ENCODE peak calls at places on chromosomes 13 and 19, in eight cellular contexts. W, O, N, Q, A, P, Z and J are unnamed samples.

GRCh38 chr19:19482785-19483625 is 32.3 kb downstream of the TSSK6 start:
- DNase-seq in P (peak), Z (peak), A (no peak), W (no peak), Q (no peak), N (no peak), O (no peak), J (no peak)

GRCh38 chr13:77620138-77620537 is 77.3 kb upstream of the SLAIN1 start:
- DNase-seq in Q (no peak), N (no peak), O (no peak), P (no peak), W (no peak), Z (no peak), A (no peak), J (no peak)

GRCh38 chr19:16899566-16900075 is 10.8 kb downstream of the F2RL3 start:
- DNase-seq in Q (no peak), Z (peak), P (peak), N (peak), A (peak), O (no peak), W (peak), J (no peak)

GRCh38 chr13:30659980-30660379 is 42.3 kb downstream of the USPL1 start:
- DNase-seq in P (no peak), O (no peak), Q (no peak), N (no peak), Z (no peak), W (no peak), A (no peak), J (no peak)

GRCh38 chr13:76884571-76885202 is 1.5 kb downstream of the KCTD12 start:
- DNase-seq in N (no peak), W (peak), P (peak), Z (peak), A (no peak), O (peak), Q (peak), J (no peak)

GRCh38 chr13:49494645-49495044 is 1.1 kb upstream of the PHF11 start:
- DNase-seq in O (no peak), P (no peak), W (no peak), N (no peak), Z (no peak), A (no peak), Q (no peak), J (no peak)

GRCh38 chr13:113579686-113580085 is 4.9 kb upstream of the TFDP1 start:
- DNase-seq in N (no peak), W (no peak), O (no peak), Q (no peak), A (no peak), Z (no peak), P (no peak), J (no peak)

GRCh38 chr13:48585456-48585840 is 52.6 kb upstream of the RCBTB2 start:
- DNase-seq in Q (peak), O (no peak), Z (no peak), W (peak), P (peak), A (peak), N (no peak), J (peak)

GRCh38 chr19:51211833-51212232 is 13.0 kb upstream of the CD33 start:
- DNase-seq in W (no peak), Z (no peak), Q (no peak), O (no peak), N (no peak), P (no peak), A (no peak), J (no peak)

GRCh38 chr13:37090912-37091311 is 14.6 kb downstream of the CSNK1A1L start:
- DNase-seq in A (no peak), Z (no peak), W (no peak), O (no peak), P (peak), N (no peak), Q (no peak), J (no peak)

GRCh38 chr19:46823049-46823448 is 27.6 kb downstream of the AP2S1 start:
- DNase-seq in Z (no peak), P (no peak), W (no peak), N (no peak), A (no peak), O (no peak), Q (no peak), J (no peak)

GRCh38 chr19:18768997-18769891 is 21.9 kb downstream of the COMP start:
- DNase-seq in W (no peak), Z (peak), N (no peak), P (no peak), A (no peak), O (no peak), Q (no peak), J (no peak)

GRCh38 chr19:35963514-35963913 is 27.3 kb downstream of the LRFN3 start:
- DNase-seq in O (peak), N (peak), A (peak), P (peak), Q (no peak), Z (peak), W (peak), J (peak)

GRCh38 chr19:33208371-33208770 is 14.2 kb downstream of the LRP3 start:
- DNase-seq in N (no peak), W (no peak), P (no peak), Z (no peak), Q (no peak), O (no peak), A (no peak), J (no peak)

GRCh38 chr19:48051345-48052033 is 7.6 kb upstream of the CABP5 start:
- DNase-seq in Q (no peak), P (no peak), N (no peak), Z (no peak), A (no peak), O (no peak), W (no peak), J (no peak)

GRCh38 chr19:18093439-18094161 is 4.0 kb upstream of the MAST3 start:
- DNase-seq in W (no peak), Q (no peak), Z (peak), A (peak), P (peak), N (peak), O (no peak), J (no peak)

GRCh38 chr13:26914624-26915023 is 154.0 kb upstream of the GPR12 start:
- DNase-seq in A (no peak), Q (no peak), Z (no peak), N (no peak), P (peak), O (no peak), W (peak), J (no peak)

GRCh38 chr13:79684426-79684825 is 203.5 kb downstream of the NDFIP2 start:
- DNase-seq in N (no peak), P (no peak), W (peak), O (no peak), A (no peak), Z (no peak), Q (no peak), J (no peak)

GRCh38 chr19:44820648-44821609 is 12.0 kb downstream of the BCAM start:
- DNase-seq in N (no peak), P (no peak), W (no peak), Z (peak), A (peak), O (no peak), Q (peak), J (no peak)

GRCh38 chr19:35306473-35307246 is 14.7 kb downstream of the MAG start:
- DNase-seq in N (peak), O (no peak), Q (no peak), W (no peak), Z (peak), P (no peak), A (no peak), J (no peak)

GRCh38 chr19:8115805-8116396 is 33.5 kb downstream of the FBN3 start:
- DNase-seq in O (no peak), Z (peak), A (no peak), P (no peak), N (no peak), W (no peak), Q (no peak), J (no peak)

GRCh38 chr13:75452564-75452963 is 29.4 kb downstream of the TBC1D4 start:
- DNase-seq in N (no peak), O (no peak), A (no peak), Z (no peak), W (peak), P (peak), Q (no peak), J (no peak)

GRCh38 chr13:51728972-51729371 is 75.0 kb downstream of the DHRS12 start:
- DNase-seq in W (peak), O (peak), Q (no peak), Z (no peak), N (no peak), A (peak), P (peak), J (no peak)

GRCh38 chr19:49107625-49108459 is 6.3 kb upstream of the LIN7B start:
- DNase-seq in W (no peak), A (no peak), Q (no peak), Z (peak), N (no peak), O (no peak), P (no peak), J (no peak)

GRCh38 chr19:18278521-18279265 is 2.7 kb downstream of the JUND start:
- DNase-seq in P (peak), O (no peak), Q (no peak), W (no peak), N (no peak), Z (peak), A (peak), J (no peak)

GRCh38 chr19:29645911-29646310 is 19.4 kb upstream of the PLEKHF1 start:
- DNase-seq in P (peak), Z (no peak), Q (no peak), N (no peak), O (peak), W (peak), A (peak), J (no peak)

GRCh38 chr13:45269204-45269603 is 68.4 kb upstream of the KCTD4 start:
- DNase-seq in Q (no peak), P (peak), O (no peak), W (peak), A (peak), Z (peak), N (no peak), J (no peak)

GRCh38 chr13:24128112-24128511 is 32.4 kb upstream of the SPATA13 start:
- DNase-seq in N (no peak), W (no peak), Z (no peak), A (no peak), O (no peak), P (no peak), Q (no peak), J (no peak)

GRCh38 chr19:47389150-47389556 is 30.2 kb downstream of the MEIS3 start:
- DNase-seq in P (no peak), A (no peak), Q (no peak), N (no peak), Z (peak), W (no peak), O (no peak), J (no peak)

GRCh38 chr19:44948763-44949374 is 3.0 kb downstream of the APOC2 start:
- DNase-seq in A (no peak), O (no peak), Q (no peak), P (peak), W (peak), N (no peak), Z (peak), J (no peak)

GRCh38 chr13:77898097-77898496 is 20.5 kb downstream of the EDNRB start:
- DNase-seq in Z (no peak), N (no peak), W (no peak), Q (no peak), O (no peak), P (no peak), A (no peak), J (no peak)

GRCh38 chr13:30038884-30039283 is 188.5 kb upstream of the UBL3 start:
- DNase-seq in P (no peak), N (no peak), Z (peak), O (no peak), W (peak), Q (peak), A (no peak), J (no peak)

GRCh38 chr19:55189424-55189823 is 9.3 kb upstream of the SYT5 start:
- DNase-seq in N (peak), P (peak), Z (peak), A (peak), Q (peak), O (peak), W (peak), J (no peak)

GRCh38 chr13:66489172-66489571 is 741.0 kb downstream of the PCDH9 start:
- DNase-seq in Q (no peak), A (no peak), N (no peak), Z (no peak), P (no peak), O (no peak), W (no peak), J (no peak)

GRCh38 chr13:110245421-110245899 is 61.5 kb downstream of the COL4A1 start:
- DNase-seq in Z (peak), O (peak), P (no peak), W (peak), Q (peak), N (no peak), A (no peak), J (no peak)

GRCh38 chr13:110242615-110243014 is 64.3 kb downstream of the COL4A1 start:
- DNase-seq in P (no peak), W (no peak), Z (no peak), Q (no peak), A (no peak), O (no peak), N (no peak), J (no peak)

GRCh38 chr13:110246530-110246929 is 60.4 kb downstream of the COL4A1 start:
- DNase-seq in Q (peak), P (no peak), W (no peak), N (no peak), A (no peak), Z (no peak), O (no peak), J (no peak)

GRCh38 chr13:110244096-110244830 is 62.7 kb downstream of the COL4A1 start:
- DNase-seq in W (peak), Z (peak), N (no peak), A (no peak), Q (peak), O (peak), P (no peak), J (no peak)

GRCh38 chr13:110244926-110245325 is 62.0 kb downstream of the COL4A1 start:
- DNase-seq in N (no peak), A (no peak), W (no peak), P (no peak), O (no peak), Q (peak), Z (no peak), J (no peak)
- TF ChIP-seq CTCF in N (no peak), A (no peak), W (no peak), P (no peak), O (no peak), Q (no peak), Z (no peak), J (no peak)

GRCh38 chr13:33150662-33151061 is 134.4 kb downstream of the KL start:
- DNase-seq in P (no peak), Z (no peak), O (no peak), N (no peak), A (no peak), W (no peak), Q (no peak), J (no peak)
- TF ChIP-seq CTCF in P (no peak), Z (no peak), O (no peak), N (no peak), A (no peak), W (no peak), Q (no peak), J (no peak)

GRCh38 chr19:14073232-14073924 is 792 bp downstream of the MISP3 start:
- DNase-seq in N (no peak), A (peak), Z (peak), O (peak), Q (peak), P (peak), W (peak), J (peak)
- TF ChIP-seq CTCF in N (peak), A (peak), Z (no peak), O (peak), Q (peak), P (peak), W (peak), J (peak)

GRCh38 chr19:15110418-15110815 is 3.2 kb downstream of the SYDE1 start:
- DNase-seq in Q (no peak), A (no peak), Z (no peak), N (no peak), W (no peak), P (no peak), O (no peak), J (no peak)

GRCh38 chr19:15113245-15114152 is 6.3 kb downstream of the SYDE1 start:
- DNase-seq in P (peak), O (no peak), Q (no peak), A (no peak), N (no peak), W (no peak), Z (peak), J (no peak)

GRCh38 chr19:15114153-15114540 is 6.9 kb downstream of the SYDE1 start:
- DNase-seq in A (peak), Z (peak), O (peak), P (peak), N (no peak), W (peak), Q (no peak), J (no peak)

GRCh38 chr19:15111758-15112157 is 4.6 kb downstream of the SYDE1 start:
- DNase-seq in Q (no peak), O (no peak), A (no peak), Z (no peak), N (no peak), W (no peak), P (no peak), J (no peak)

DNA sequence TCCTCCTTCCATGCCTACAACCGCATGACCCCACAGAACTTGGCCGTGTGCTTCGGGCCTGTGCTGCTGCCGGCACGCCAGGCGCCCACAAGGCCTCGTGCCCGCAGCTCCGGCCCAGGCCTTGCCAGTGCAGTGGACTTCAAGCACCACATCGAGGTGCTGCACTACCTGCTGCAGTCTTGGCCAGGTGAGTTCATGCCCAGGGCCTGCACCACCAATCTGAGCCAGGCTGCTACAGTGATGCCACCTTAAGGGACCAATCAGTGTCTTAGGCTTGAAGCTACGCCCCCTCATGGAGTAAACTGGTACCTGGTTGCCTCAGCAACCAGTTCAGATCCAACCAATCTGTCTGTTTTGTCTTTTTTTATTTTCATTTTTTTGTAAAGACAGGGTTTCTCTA is 5.2 kb downstream of the SYDE1 start:
- DNase-seq in O (no peak), W (peak), A (no peak), P (peak), Q (no peak), Z (peak), N (no peak), J (no peak)
- TF ChIP-seq CTCF in O (peak), W (no peak), A (no peak), P (peak), Q (no peak), Z (no peak), N (no peak), J (no peak)

GRCh38 chr19:10378124-10378523 is 2.2 kb downstream of the TYK2 start:
- DNase-seq in Q (no peak), Z (peak), P (no peak), O (no peak), W (no peak), A (no peak), N (no peak), J (no peak)

GRCh38 chr19:10384580-10384979 is 4.2 kb upstream of the TYK2 start:
- DNase-seq in P (no peak), O (no peak), A (no peak), Z (no peak), W (no peak), N (no peak), Q (no peak), J (no peak)

GRCh38 chr19:10379880-10380310 is 477 bp downstream of the TYK2 start:
- DNase-seq in W (no peak), Z (peak), O (no peak), N (no peak), P (no peak), A (no peak), Q (no peak), J (no peak)

GRCh38 chr19:10380311-10381102 is at the start of gene TYK2:
- DNase-seq in Z (peak), Q (peak), P (peak), W (peak), N (peak), A (peak), O (peak), J (peak)
- TF ChIP-seq CTCF in Z (no peak), Q (no peak), P (no peak), W (no peak), N (no peak), A (no peak), O (no peak), J (no peak)

DNA sequence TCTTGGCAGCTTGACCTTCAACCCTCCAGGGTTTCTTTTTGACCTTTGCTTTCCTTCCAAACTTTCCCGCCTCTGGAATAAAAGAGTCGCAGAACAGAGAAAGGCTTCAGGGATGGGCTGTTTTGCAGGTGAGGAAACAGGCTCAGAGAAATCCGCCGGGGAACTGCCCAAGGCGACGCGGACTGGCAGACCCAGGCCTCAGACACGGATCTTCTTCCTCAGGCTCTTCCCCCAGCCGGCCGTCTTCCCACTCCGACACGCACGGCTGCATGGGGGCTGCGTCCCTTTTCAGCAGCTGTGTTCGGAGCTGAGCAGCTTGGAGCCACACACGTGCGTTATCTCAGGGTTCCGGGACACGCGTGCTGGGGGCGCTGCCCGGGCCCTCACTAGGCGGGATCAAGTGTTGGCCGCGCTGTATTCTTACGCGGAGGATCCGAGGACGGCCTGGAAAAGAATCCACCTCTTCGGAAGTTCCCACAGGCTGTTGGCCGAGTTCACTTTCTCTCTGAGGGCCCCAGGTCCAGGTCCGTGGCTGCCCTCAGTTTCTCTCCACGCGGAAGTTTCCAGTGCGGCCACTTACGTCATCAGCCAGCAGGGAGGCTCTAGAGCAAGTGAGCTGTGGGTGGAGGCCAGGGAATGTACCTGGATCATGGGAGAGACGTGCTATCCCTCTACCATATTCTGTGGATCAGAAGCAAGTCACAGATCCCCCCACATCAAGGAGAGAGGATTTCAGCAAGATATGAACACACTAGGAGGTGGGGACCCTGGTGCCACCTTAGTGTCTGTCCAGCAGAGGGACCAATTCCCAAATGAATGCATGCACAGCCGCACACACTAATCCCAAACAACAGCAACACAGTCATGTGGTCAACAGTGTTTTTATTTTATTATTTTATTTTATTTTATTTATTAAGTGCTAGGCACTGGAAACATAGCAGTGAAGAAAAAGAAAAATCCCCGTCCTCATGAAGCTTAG is 100.4 kb downstream of the ING1 start:
- DNase-seq in N (no peak), A (no peak), Q (no peak), Z (no peak), P (no peak), W (no peak), O (no peak), J (no peak)
- TF ChIP-seq CTCF in N (no peak), A (peak), Q (no peak), Z (no peak), P (peak), W (no peak), O (no peak), J (peak)

DNA sequence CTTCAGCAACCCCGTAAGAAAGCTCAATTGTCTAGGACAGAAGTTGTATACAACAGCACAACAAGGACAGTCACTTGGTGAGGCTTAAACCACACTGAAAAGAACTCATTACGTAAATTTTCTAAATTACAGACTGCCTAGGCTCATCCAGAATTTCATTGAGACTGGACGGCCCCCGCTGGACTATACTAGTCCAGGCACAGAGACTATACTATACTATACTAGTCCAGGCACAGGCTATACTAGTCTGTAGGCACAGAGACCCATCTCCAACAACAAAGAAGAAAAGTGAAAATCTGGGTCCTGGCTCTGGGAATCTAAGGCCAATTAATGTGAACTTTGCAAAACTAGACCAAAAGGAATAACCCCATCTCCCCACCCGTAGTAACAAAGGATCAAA is 700 bp downstream of the ZNF816 start:
- DNase-seq in Q (no peak), A (peak), W (no peak), Z (no peak), P (no peak), O (no peak), N (no peak), J (no peak)
- TF ChIP-seq CTCF in Q (no peak), A (no peak), W (no peak), Z (no peak), P (no peak), O (no peak), N (no peak), J (no peak)